ENCODE peak calls at places on chromosomes 1 and 21, in six cellular contexts. J is Calu3; L is transverse colon; S is GM04504; F is stimulated activated CD4-positive, alpha-beta T cell treated with anti-CD3 and anti-CD28 coated beads, Interleukin-4, amount 100 ng/mL, for 48 hours; U is brain microvascular endothelial cell. Z is an unnamed sample.

GRCh38 chr1:204975568-204976235 is 67.3 kb upstream of the CNTN2 start:
- DNase-seq in J (peak; percentile 82), L (peak; percentile 44), S (peak; percentile 17), F (peak; percentile 54), U (peak; percentile 42), Z (peak; percentile 57)

GRCh38 chr1:151132676-151133338 is 13.6 kb downstream of the SEMA6C start:
- DNase-seq in J (no peak), L (no peak), S (no peak), F (no peak), U (no peak), Z (no peak)

GRCh38 chr21:45076245-45076661 is 1.9 kb downstream of the ADARB1 start:
- DNase-seq in J (no peak), L (no peak), S (no peak), F (no peak), U (peak; percentile 64), Z (peak; percentile 17)

GRCh38 chr1:34460193-34460592 is 283.5 kb downstream of the C1orf94 start:
- DNase-seq in J (peak; percentile 67), L (peak; percentile 47), S (no peak), F (peak; percentile 39), U (no peak), Z (peak; percentile 33)

GRCh38 chr21:29797155-29797554 is 142.6 kb downstream of the GRIK1 start:
- DNase-seq in J (no peak), L (no peak), S (no peak), F (no peak), U (no peak), Z (no peak)

GRCh38 chr1:226733876-226734414 is 5.1 kb downstream of the ITPKB start:
- DNase-seq in J (no peak), L (no peak), S (no peak), F (no peak), U (no peak), Z (no peak)

GRCh38 chr1:39102537-39103320 is 76.6 kb downstream of the NDUFS5 start:
- DNase-seq in J (peak; percentile 41), L (peak; percentile 30), S (no peak), F (no peak), U (peak; percentile 68), Z (no peak)

GRCh38 chr1:221141059-221141458 is 261.8 kb downstream of the HLX start:
- DNase-seq in J (no peak), L (no peak), S (no peak), F (no peak), U (no peak), Z (no peak)

GRCh38 chr21:36699026-36699545 is at the start of gene SIM2:
- DNase-seq in J (peak; percentile 77), L (no peak), S (no peak), F (no peak), U (no peak), Z (peak; percentile 90)

GRCh38 chr1:200733907-200734306 is 4.8 kb upstream of the CAMSAP2 start:
- DNase-seq in J (no peak), L (no peak), S (no peak), F (peak; percentile 15), U (no peak), Z (no peak)

GRCh38 chr21:42357307-42357706 is 6.5 kb upstream of the TFF2 start:
- DNase-seq in J (no peak), L (no peak), S (no peak), F (no peak), U (no peak), Z (no peak)

GRCh38 chr1:245090491-245091090 is 64.2 kb upstream of the KIF26B start:
- DNase-seq in J (no peak), L (no peak), S (no peak), F (no peak), U (no peak), Z (no peak)

GRCh38 chr21:41706678-41707077 is 60.2 kb downstream of the RIPK4 start:
- DNase-seq in J (no peak), L (peak; percentile 69), S (no peak), F (no peak), U (no peak), Z (no peak)